ENCODE peak calls at places on chromosomes 1 and 21, in five cellular contexts. U is CD4-positive, alpha-beta memory T cell; V is PC-3; W is KG1; D is gastrocnemius medialis. J is an unnamed sample.

GRCh38 chr1:213127074-213127473 is 76.0 kb downstream of the RPS6KC1 start:
- DNase-seq in V (peak; percentile 78), W (no peak), D (no peak), U (no peak), J (no peak)

GRCh38 chr1:234631721-234632125 is 21.7 kb upstream of the IRF2BP2 start:
- DNase-seq in U (no peak), V (peak; percentile 85), D (no peak), W (no peak), J (no peak)

GRCh38 chr21:42316891-42317290 is 1.7 kb upstream of the TFF3 start:
- DNase-seq in W (no peak), V (no peak), U (no peak), D (no peak), J (no peak)

GRCh38 chr21:43352138-43352537 is 74.8 kb downstream of the SIK1 start:
- DNase-seq in V (no peak), D (no peak), U (no peak), W (no peak), J (no peak)

GRCh38 chr1:51829058-51829457 is 49.5 kb downstream of the NRDC start:
- DNase-seq in D (no peak), W (no peak), U (no peak), V (peak; percentile 27), J (no peak)

GRCh38 chr1:33086384-33086850 is 5.5 kb downstream of the AZIN2 start:
- DNase-seq in V (peak; percentile 75), W (no peak), U (no peak), D (peak; percentile 77), J (no peak)

GRCh38 chr1:2088434-2088833 is 38.2 kb downstream of the PRKCZ start:
- DNase-seq in U (no peak), D (no peak), V (no peak), W (no peak), J (no peak)

GRCh38 chr1:171251042-171251740 is 2.9 kb downstream of the FMO1 start:
- DNase-seq in V (peak; percentile 57), D (no peak), W (no peak), U (no peak), J (no peak)

GRCh38 chr1:24236170-24237045 is 49.3 kb upstream of the IFNLR1 start:
- DNase-seq in V (peak; percentile 91), U (no peak), D (no peak), W (no peak), J (no peak)

GRCh38 chr1:230050973-230051735 is 15.9 kb upstream of the GALNT2 start:
- DNase-seq in D (no peak), W (no peak), V (no peak), U (no peak), J (no peak)

GRCh38 chr1:111596499-111596898 is 23.1 kb upstream of the RAP1A start:
- DNase-seq in U (peak; percentile 86), V (no peak), W (no peak), D (no peak), J (no peak)

GRCh38 chr1:171140466-171140865 is 44.6 kb upstream of the FMO2 start:
- DNase-seq in V (no peak), U (no peak), W (no peak), D (peak; percentile 59), J (no peak)

GRCh38 chr1:205809942-205810345 is 3.1 kb downstream of the SLC41A1 start:
- DNase-seq in W (no peak), D (no peak), V (no peak), U (no peak), J (no peak)

GRCh38 chr1:51516639-51517158 is 2.4 kb downstream of the EPS15 start:
- DNase-seq in D (no peak), V (no peak), W (no peak), U (no peak), J (no peak)

GRCh38 chr1:215844266-215844665 is 277.2 kb downstream of the KCTD3 start:
- DNase-seq in U (no peak), V (peak; percentile 44), D (no peak), W (no peak), J (no peak)